ENCODE peak calls at places on chromosomes 5 and 9, in four cellular contexts. One of them, this sample, is unnamed.
A peak's percentile ranks its signal among the peaks of the same experiment; 100 is the strongest.

GRCh38 chr9:124771867-124772621 is 933 bp upstream of the NR6A1 start:
- DNase-seq in cardiac muscle cell: peak; percentile 81
- DNase-seq in stimulated activated CD4-positive, alpha-beta T cell treated with anti-CD3 and anti-CD28 coated beads, Interleukin-2, amount 100 ng/mL, for 48 hours: peak; percentile 43
- DNase-seq in astrocyte of the hippocampus: peak; percentile 90
- DNase-seq in this sample: no peak

GRCh38 chr5:33257807-33258491 is 182.8 kb upstream of the TARS1 start:
- DNase-seq in stimulated activated CD4-positive, alpha-beta T cell treated with anti-CD3 and anti-CD28 coated beads, Interleukin-2, amount 100 ng/mL, for 48 hours: no peak
- DNase-seq in cardiac muscle cell: peak; percentile 79
- DNase-seq in astrocyte of the hippocampus: peak; percentile 84
- DNase-seq in this sample: peak; percentile 72

GRCh38 chr9:6938447-6938846 is 180.7 kb downstream of the KDM4C start:
- DNase-seq in stimulated activated CD4-positive, alpha-beta T cell treated with anti-CD3 and anti-CD28 coated beads, Interleukin-2, amount 100 ng/mL, for 48 hours: no peak
- DNase-seq in astrocyte of the hippocampus: peak; percentile 94
- DNase-seq in cardiac muscle cell: peak; percentile 93
- DNase-seq in this sample: peak; percentile 59

GRCh38 chr5:135438712-135439111 is 8.4 kb downstream of the DCANP1 start:
- DNase-seq in stimulated activated CD4-positive, alpha-beta T cell treated with anti-CD3 and anti-CD28 coated beads, Interleukin-2, amount 100 ng/mL, for 48 hours: no peak
- DNase-seq in cardiac muscle cell: no peak
- DNase-seq in astrocyte of the hippocampus: no peak
- DNase-seq in this sample: no peak

GRCh38 chr5:44443172-44443571 is 54.0 kb upstream of the FGF10 start:
- DNase-seq in astrocyte of the hippocampus: no peak
- DNase-seq in cardiac muscle cell: no peak
- DNase-seq in stimulated activated CD4-positive, alpha-beta T cell treated with anti-CD3 and anti-CD28 coated beads, Interleukin-2, amount 100 ng/mL, for 48 hours: no peak
- DNase-seq in this sample: no peak

GRCh38 chr5:148205044-148205813 is 2.4 kb downstream of the SPINK6 start:
- DNase-seq in astrocyte of the hippocampus: no peak
- DNase-seq in stimulated activated CD4-positive, alpha-beta T cell treated with anti-CD3 and anti-CD28 coated beads, Interleukin-2, amount 100 ng/mL, for 48 hours: no peak
- DNase-seq in cardiac muscle cell: peak; percentile 89
- DNase-seq in this sample: no peak

GRCh38 chr9:2489838-2490314 is 131.7 kb upstream of the VLDLR start:
- DNase-seq in stimulated activated CD4-positive, alpha-beta T cell treated with anti-CD3 and anti-CD28 coated beads, Interleukin-2, amount 100 ng/mL, for 48 hours: no peak
- DNase-seq in cardiac muscle cell: peak; percentile 95
- DNase-seq in astrocyte of the hippocampus: no peak
- DNase-seq in this sample: peak; percentile 43

GRCh38 chr5:125446986-125447385 is 700.5 kb upstream of the ZNF608 start:
- DNase-seq in astrocyte of the hippocampus: peak; percentile 12
- DNase-seq in cardiac muscle cell: peak; percentile 74
- DNase-seq in stimulated activated CD4-positive, alpha-beta T cell treated with anti-CD3 and anti-CD28 coated beads, Interleukin-2, amount 100 ng/mL, for 48 hours: no peak
- DNase-seq in this sample: peak; percentile 72

GRCh38 chr5:31614147-31615030 is 24.5 kb upstream of the PDZD2 start:
- DNase-seq in cardiac muscle cell: peak; percentile 68
- DNase-seq in stimulated activated CD4-positive, alpha-beta T cell treated with anti-CD3 and anti-CD28 coated beads, Interleukin-2, amount 100 ng/mL, for 48 hours: no peak
- DNase-seq in astrocyte of the hippocampus: peak; percentile 14
- DNase-seq in this sample: no peak

GRCh38 chr9:133758228-133758627 is 20.1 kb upstream of the SARDH start:
- DNase-seq in cardiac muscle cell: no peak
- DNase-seq in astrocyte of the hippocampus: no peak
- DNase-seq in stimulated activated CD4-positive, alpha-beta T cell treated with anti-CD3 and anti-CD28 coated beads, Interleukin-2, amount 100 ng/mL, for 48 hours: no peak
- DNase-seq in this sample: no peak

GRCh38 chr5:157562111-157562581 is 13.4 kb downstream of the ADAM19 start:
- DNase-seq in stimulated activated CD4-positive, alpha-beta T cell treated with anti-CD3 and anti-CD28 coated beads, Interleukin-2, amount 100 ng/mL, for 48 hours: no peak
- DNase-seq in cardiac muscle cell: no peak
- DNase-seq in astrocyte of the hippocampus: no peak
- DNase-seq in this sample: no peak

GRCh38 chr5:151469386-151469785 is 22.0 kb downstream of the SLC36A1 start:
- DNase-seq in stimulated activated CD4-positive, alpha-beta T cell treated with anti-CD3 and anti-CD28 coated beads, Interleukin-2, amount 100 ng/mL, for 48 hours: no peak
- DNase-seq in cardiac muscle cell: no peak
- DNase-seq in astrocyte of the hippocampus: no peak
- DNase-seq in this sample: no peak

GRCh38 chr5:95759634-95760033 is 28.5 kb downstream of the RHOBTB3 start:
- DNase-seq in cardiac muscle cell: peak; percentile 48
- DNase-seq in stimulated activated CD4-positive, alpha-beta T cell treated with anti-CD3 and anti-CD28 coated beads, Interleukin-2, amount 100 ng/mL, for 48 hours: no peak
- DNase-seq in astrocyte of the hippocampus: peak; percentile 79
- DNase-seq in this sample: peak; percentile 18

GRCh38 chr5:59828623-59829022 is 64.9 kb downstream of the PDE4D start:
- DNase-seq in astrocyte of the hippocampus: peak; percentile 22
- DNase-seq in cardiac muscle cell: peak; percentile 21
- DNase-seq in stimulated activated CD4-positive, alpha-beta T cell treated with anti-CD3 and anti-CD28 coated beads, Interleukin-2, amount 100 ng/mL, for 48 hours: no peak
- DNase-seq in this sample: no peak

This sample was measured in fibroblast of the conjunctiva.